ENCODE peak calls at places on chromosomes 2 and 18, in nine cellular contexts. One of them, this sample, is unnamed.

GRCh38 chr2:46875226-46875899 is 40.2 kb downstream of the MCFD2 start:
- DNase-seq in effector CD8-positive, alpha-beta T cell: no peak
- DNase-seq in DMS79 treated with DMSO at 0.1 percent for 48 hours: no peak
- DNase-seq in pancreas: no peak
- DNase-seq in ACHN: no peak
- DNase-seq in NCI-H345: no peak
- DNase-seq in neural progenitor cell: no peak
- DNase-seq in RPMI7951: no peak
- DNase-seq in amniotic stem cell: no peak
- DNase-seq in this sample: no peak

GRCh38 chr2:232203936-232204335 is 174.6 kb upstream of the ALPP start:
- DNase-seq in effector CD8-positive, alpha-beta T cell: no peak
- DNase-seq in DMS79 treated with DMSO at 0.1 percent for 48 hours: no peak
- DNase-seq in pancreas: no peak
- DNase-seq in ACHN: peak; percentile 58
- DNase-seq in NCI-H345: no peak
- DNase-seq in neural progenitor cell: no peak
- DNase-seq in RPMI7951: peak; percentile 13
- DNase-seq in amniotic stem cell: no peak
- DNase-seq in this sample: no peak

GRCh38 chr18:43405097-43405496 is 127.8 kb upstream of the SYT4 start:
- DNase-seq in effector CD8-positive, alpha-beta T cell: no peak
- DNase-seq in DMS79 treated with DMSO at 0.1 percent for 48 hours: no peak
- DNase-seq in pancreas: no peak
- DNase-seq in ACHN: peak; percentile 25
- DNase-seq in NCI-H345: no peak
- DNase-seq in neural progenitor cell: no peak
- DNase-seq in RPMI7951: no peak
- DNase-seq in amniotic stem cell: no peak
- DNase-seq in this sample: no peak

GRCh38 chr18:75168654-75169053 is 40.3 kb downstream of the PTGR3 start:
- DNase-seq in effector CD8-positive, alpha-beta T cell: no peak
- DNase-seq in DMS79 treated with DMSO at 0.1 percent for 48 hours: no peak
- DNase-seq in pancreas: no peak
- DNase-seq in ACHN: no peak
- DNase-seq in NCI-H345: no peak
- DNase-seq in neural progenitor cell: no peak
- DNase-seq in RPMI7951: no peak
- DNase-seq in amniotic stem cell: no peak
- DNase-seq in this sample: no peak

GRCh38 chr2:33005057-33005456 is 58.3 kb downstream of the LTBP1 start:
- DNase-seq in effector CD8-positive, alpha-beta T cell: no peak
- DNase-seq in DMS79 treated with DMSO at 0.1 percent for 48 hours: no peak
- DNase-seq in pancreas: no peak
- DNase-seq in ACHN: no peak
- DNase-seq in NCI-H345: no peak
- DNase-seq in neural progenitor cell: no peak
- DNase-seq in RPMI7951: no peak
- DNase-seq in amniotic stem cell: no peak
- DNase-seq in this sample: no peak

GRCh38 chr2:156077041-156077735 is 255.3 kb downstream of the NR4A2 start:
- DNase-seq in effector CD8-positive, alpha-beta T cell: no peak
- DNase-seq in DMS79 treated with DMSO at 0.1 percent for 48 hours: no peak
- DNase-seq in pancreas: no peak
- DNase-seq in ACHN: no peak
- DNase-seq in NCI-H345: no peak
- DNase-seq in neural progenitor cell: peak; percentile 11
- DNase-seq in RPMI7951: no peak
- DNase-seq in amniotic stem cell: no peak
- DNase-seq in this sample: no peak

GRCh38 chr2:130834091-130834922 is 2.4 kb upstream of the ARHGEF4 start:
- DNase-seq in effector CD8-positive, alpha-beta T cell: no peak
- DNase-seq in DMS79 treated with DMSO at 0.1 percent for 48 hours: no peak
- DNase-seq in pancreas: peak; percentile 81
- DNase-seq in ACHN: no peak
- DNase-seq in NCI-H345: no peak
- DNase-seq in neural progenitor cell: peak; percentile 63
- DNase-seq in RPMI7951: peak; percentile 67
- DNase-seq in amniotic stem cell: no peak
- DNase-seq in this sample: no peak

GRCh38 chr2:40412456-40412855 is 39.4 kb downstream of the SLC8A1 start:
- DNase-seq in effector CD8-positive, alpha-beta T cell: no peak
- DNase-seq in DMS79 treated with DMSO at 0.1 percent for 48 hours: no peak
- DNase-seq in pancreas: no peak
- DNase-seq in ACHN: peak; percentile 71
- DNase-seq in NCI-H345: no peak
- DNase-seq in neural progenitor cell: no peak
- DNase-seq in RPMI7951: peak; percentile 51
- DNase-seq in amniotic stem cell: no peak
- DNase-seq in this sample: no peak

GRCh38 chr18:9824474-9824832 is 61.3 kb upstream of the TXNDC2 start:
- DNase-seq in effector CD8-positive, alpha-beta T cell: no peak
- DNase-seq in DMS79 treated with DMSO at 0.1 percent for 48 hours: no peak
- DNase-seq in pancreas: no peak
- DNase-seq in ACHN: peak; percentile 39
- DNase-seq in NCI-H345: no peak
- DNase-seq in neural progenitor cell: no peak
- DNase-seq in RPMI7951: peak; percentile 28
- DNase-seq in amniotic stem cell: no peak
- DNase-seq in this sample: no peak

GRCh38 chr2:39022642-39023230 is 98.1 kb downstream of the SOS1 start:
- DNase-seq in effector CD8-positive, alpha-beta T cell: no peak
- DNase-seq in DMS79 treated with DMSO at 0.1 percent for 48 hours: no peak
- DNase-seq in pancreas: no peak
- DNase-seq in ACHN: no peak
- DNase-seq in NCI-H345: no peak
- DNase-seq in neural progenitor cell: no peak
- DNase-seq in RPMI7951: no peak
- DNase-seq in amniotic stem cell: no peak
- DNase-seq in this sample: no peak

GRCh38 chr2:48601349-48601748 is 16.3 kb upstream of the GTF2A1L start:
- DNase-seq in effector CD8-positive, alpha-beta T cell: no peak
- DNase-seq in DMS79 treated with DMSO at 0.1 percent for 48 hours: no peak
- DNase-seq in pancreas: no peak
- DNase-seq in ACHN: peak; percentile 20
- DNase-seq in NCI-H345: peak; percentile 16
- DNase-seq in neural progenitor cell: peak; percentile 60
- DNase-seq in RPMI7951: no peak
- DNase-seq in amniotic stem cell: peak; percentile 1
- DNase-seq in this sample: no peak

GRCh38 chr2:45180784-45181183 is 171.5 kb upstream of the SIX2 start:
- DNase-seq in effector CD8-positive, alpha-beta T cell: no peak
- DNase-seq in DMS79 treated with DMSO at 0.1 percent for 48 hours: no peak
- DNase-seq in pancreas: no peak
- DNase-seq in ACHN: no peak
- DNase-seq in NCI-H345: no peak
- DNase-seq in neural progenitor cell: no peak
- DNase-seq in RPMI7951: peak; percentile 21
- DNase-seq in amniotic stem cell: no peak
- DNase-seq in this sample: no peak

GRCh38 chr2:122191331-122191730 is 435.9 kb downstream of the TSN start:
- DNase-seq in effector CD8-positive, alpha-beta T cell: no peak
- DNase-seq in DMS79 treated with DMSO at 0.1 percent for 48 hours: no peak
- DNase-seq in pancreas: no peak
- DNase-seq in ACHN: peak; percentile 59
- DNase-seq in NCI-H345: peak; percentile 28
- DNase-seq in neural progenitor cell: peak; percentile 76
- DNase-seq in RPMI7951: peak; percentile 53
- DNase-seq in amniotic stem cell: no peak
- DNase-seq in this sample: no peak

GRCh38 chr2:4354164-4354563 is 650.8 kb downstream of the DCDC2C start:
- DNase-seq in effector CD8-positive, alpha-beta T cell: no peak
- DNase-seq in DMS79 treated with DMSO at 0.1 percent for 48 hours: no peak
- DNase-seq in pancreas: no peak
- DNase-seq in ACHN: no peak
- DNase-seq in NCI-H345: no peak
- DNase-seq in neural progenitor cell: no peak
- DNase-seq in RPMI7951: no peak
- DNase-seq in amniotic stem cell: no peak
- DNase-seq in this sample: no peak

GRCh38 chr2:88624477-88624876 is 2.8 kb downstream of the EIF2AK3 start:
- DNase-seq in effector CD8-positive, alpha-beta T cell: no peak
- DNase-seq in DMS79 treated with DMSO at 0.1 percent for 48 hours: no peak
- DNase-seq in pancreas: no peak
- DNase-seq in ACHN: no peak
- DNase-seq in NCI-H345: no peak
- DNase-seq in neural progenitor cell: no peak
- DNase-seq in RPMI7951: no peak
- DNase-seq in amniotic stem cell: no peak
- DNase-seq in this sample: no peak

GRCh38 chr2:40820319-40820718 is 368.4 kb upstream of the SLC8A1 start:
- DNase-seq in effector CD8-positive, alpha-beta T cell: no peak
- DNase-seq in DMS79 treated with DMSO at 0.1 percent for 48 hours: no peak
- DNase-seq in pancreas: no peak
- DNase-seq in ACHN: peak; percentile 32
- DNase-seq in NCI-H345: no peak
- DNase-seq in neural progenitor cell: no peak
- DNase-seq in RPMI7951: peak; percentile 1
- DNase-seq in amniotic stem cell: no peak
- DNase-seq in this sample: no peak

GRCh38 chr2:156430978-156431358 is 5.2 kb upstream of the GPD2 start:
- DNase-seq in effector CD8-positive, alpha-beta T cell: no peak
- DNase-seq in DMS79 treated with DMSO at 0.1 percent for 48 hours: peak; percentile 14
- DNase-seq in pancreas: no peak
- DNase-seq in ACHN: peak; percentile 61
- DNase-seq in NCI-H345: no peak
- DNase-seq in neural progenitor cell: no peak
- DNase-seq in RPMI7951: peak; percentile 74
- DNase-seq in amniotic stem cell: no peak
- DNase-seq in this sample: no peak

This sample was measured in NCI-H1105 treated with DMSO at 0.1 percent for 48 hours.